ENCODE peak calls at places on chromosomes 13 and 19, in six cellular contexts. One of them, this sample, is unnamed.
A peak's percentile ranks its signal among the peaks of the same experiment; 100 is the strongest.

GRCh38 chr13:101397742-101398141 is 18.6 kb downstream of the NALCN start:
- DNase-seq in right atrium auricular region: no peak
- DNase-seq in stromal cell of bone marrow: peak; percentile 85
- DNase-seq in stimulated activated CD4-positive, alpha-beta T cell treated with anti-CD3 and anti-CD28 coated beads, TNF-alpha, amount 100 ng/mL, for 24 hours: no peak
- DNase-seq in pancreas: no peak
- DNase-seq in iris pigment epithelial cell: peak; percentile 65
- DNase-seq in this sample: peak; percentile 26

GRCh38 chr13:28716511-28716910 is 2.3 kb downstream of the SLC46A3 start:
- DNase-seq in stimulated activated CD4-positive, alpha-beta T cell treated with anti-CD3 and anti-CD28 coated beads, TNF-alpha, amount 100 ng/mL, for 24 hours: no peak
- DNase-seq in iris pigment epithelial cell: peak; percentile 63
- DNase-seq in stromal cell of bone marrow: peak; percentile 27
- DNase-seq in pancreas: no peak
- DNase-seq in right atrium auricular region: peak; percentile 68
- DNase-seq in this sample: no peak

GRCh38 chr19:7927605-7928333 is 1.8 kb upstream of the CTXN1 start:
- DNase-seq in stromal cell of bone marrow: no peak
- DNase-seq in stimulated activated CD4-positive, alpha-beta T cell treated with anti-CD3 and anti-CD28 coated beads, TNF-alpha, amount 100 ng/mL, for 24 hours: no peak
- DNase-seq in pancreas: no peak
- DNase-seq in right atrium auricular region: no peak
- DNase-seq in iris pigment epithelial cell: no peak
- DNase-seq in this sample: no peak

GRCh38 chr13:114079601-114080536 is 52.6 kb downstream of the RASA3 start:
- DNase-seq in stimulated activated CD4-positive, alpha-beta T cell treated with anti-CD3 and anti-CD28 coated beads, TNF-alpha, amount 100 ng/mL, for 24 hours: no peak
- DNase-seq in right atrium auricular region: peak; percentile 52
- DNase-seq in pancreas: peak; percentile 54
- DNase-seq in iris pigment epithelial cell: no peak
- DNase-seq in stromal cell of bone marrow: no peak
- DNase-seq in this sample: no peak

GRCh38 chr13:43054803-43055802 is 31.7 kb downstream of the DNAJC15 start:
- DNase-seq in iris pigment epithelial cell: peak; percentile 81
- DNase-seq in stromal cell of bone marrow: no peak
- DNase-seq in pancreas: no peak
- DNase-seq in stimulated activated CD4-positive, alpha-beta T cell treated with anti-CD3 and anti-CD28 coated beads, TNF-alpha, amount 100 ng/mL, for 24 hours: no peak
- DNase-seq in right atrium auricular region: no peak
- DNase-seq in this sample: no peak

GRCh38 chr13:114299604-114300305 is 14.5 kb upstream of the CHAMP1 start:
- DNase-seq in stromal cell of bone marrow: no peak
- DNase-seq in right atrium auricular region: no peak
- DNase-seq in iris pigment epithelial cell: no peak
- DNase-seq in pancreas: no peak
- DNase-seq in stimulated activated CD4-positive, alpha-beta T cell treated with anti-CD3 and anti-CD28 coated beads, TNF-alpha, amount 100 ng/mL, for 24 hours: no peak
- DNase-seq in this sample: no peak

GRCh38 chr13:30615851-30616311 is 1.8 kb upstream of the USPL1 start:
- DNase-seq in iris pigment epithelial cell: no peak
- DNase-seq in stimulated activated CD4-positive, alpha-beta T cell treated with anti-CD3 and anti-CD28 coated beads, TNF-alpha, amount 100 ng/mL, for 24 hours: no peak
- DNase-seq in stromal cell of bone marrow: no peak
- DNase-seq in pancreas: no peak
- DNase-seq in right atrium auricular region: no peak
- DNase-seq in this sample: peak; percentile 11

GRCh38 chr13:112065867-112066623 is 904 bp upstream of the SOX1 start:
- DNase-seq in right atrium auricular region: no peak
- DNase-seq in stromal cell of bone marrow: no peak
- DNase-seq in pancreas: no peak
- DNase-seq in stimulated activated CD4-positive, alpha-beta T cell treated with anti-CD3 and anti-CD28 coated beads, TNF-alpha, amount 100 ng/mL, for 24 hours: no peak
- DNase-seq in iris pigment epithelial cell: no peak
- DNase-seq in this sample: no peak

GRCh38 chr19:6588508-6589345 is 2.2 kb downstream of the CD70 start:
- DNase-seq in stromal cell of bone marrow: no peak
- DNase-seq in pancreas: no peak
- DNase-seq in stimulated activated CD4-positive, alpha-beta T cell treated with anti-CD3 and anti-CD28 coated beads, TNF-alpha, amount 100 ng/mL, for 24 hours: no peak
- DNase-seq in right atrium auricular region: no peak
- DNase-seq in iris pigment epithelial cell: no peak
- DNase-seq in this sample: no peak

GRCh38 chr13:41565221-41565620 is 107.9 kb downstream of the RGCC start:
- DNase-seq in right atrium auricular region: no peak
- DNase-seq in pancreas: no peak
- DNase-seq in iris pigment epithelial cell: peak; percentile 97
- DNase-seq in stimulated activated CD4-positive, alpha-beta T cell treated with anti-CD3 and anti-CD28 coated beads, TNF-alpha, amount 100 ng/mL, for 24 hours: no peak
- DNase-seq in stromal cell of bone marrow: peak; percentile 63
- DNase-seq in this sample: peak; percentile 72

GRCh38 chr13:40082644-40083043 is 427.2 kb downstream of the COG6 start:
- DNase-seq in iris pigment epithelial cell: no peak
- DNase-seq in stimulated activated CD4-positive, alpha-beta T cell treated with anti-CD3 and anti-CD28 coated beads, TNF-alpha, amount 100 ng/mL, for 24 hours: no peak
- DNase-seq in stromal cell of bone marrow: no peak
- DNase-seq in pancreas: no peak
- DNase-seq in right atrium auricular region: peak; percentile 60
- DNase-seq in this sample: peak; percentile 12

GRCh38 chr19:1980782-1981181 is 34.7 kb downstream of the BTBD2 start:
- DNase-seq in pancreas: no peak
- DNase-seq in right atrium auricular region: no peak
- DNase-seq in stimulated activated CD4-positive, alpha-beta T cell treated with anti-CD3 and anti-CD28 coated beads, TNF-alpha, amount 100 ng/mL, for 24 hours: no peak
- DNase-seq in stromal cell of bone marrow: no peak
- DNase-seq in iris pigment epithelial cell: no peak
- DNase-seq in this sample: no peak

GRCh38 chr19:10835089-10835753 is 791 bp downstream of the TMED1 start:
- DNase-seq in right atrium auricular region: no peak
- DNase-seq in stimulated activated CD4-positive, alpha-beta T cell treated with anti-CD3 and anti-CD28 coated beads, TNF-alpha, amount 100 ng/mL, for 24 hours: no peak
- DNase-seq in pancreas: peak; percentile 69
- DNase-seq in iris pigment epithelial cell: no peak
- DNase-seq in stromal cell of bone marrow: no peak
- DNase-seq in this sample: no peak

GRCh38 chr13:25300861-25301346 is 521 bp upstream of the NUP58 start:
- DNase-seq in stromal cell of bone marrow: no peak
- DNase-seq in right atrium auricular region: no peak
- DNase-seq in stimulated activated CD4-positive, alpha-beta T cell treated with anti-CD3 and anti-CD28 coated beads, TNF-alpha, amount 100 ng/mL, for 24 hours: no peak
- DNase-seq in iris pigment epithelial cell: no peak
- DNase-seq in pancreas: peak; percentile 59
- DNase-seq in this sample: no peak

GRCh38 chr13:85099245-85099644 is 700.0 kb downstream of the SLITRK6 start:
- DNase-seq in iris pigment epithelial cell: no peak
- DNase-seq in stromal cell of bone marrow: no peak
- DNase-seq in stimulated activated CD4-positive, alpha-beta T cell treated with anti-CD3 and anti-CD28 coated beads, TNF-alpha, amount 100 ng/mL, for 24 hours: no peak
- DNase-seq in right atrium auricular region: no peak
- DNase-seq in pancreas: no peak
- DNase-seq in this sample: no peak

This sample was measured in astrocyte of the cerebellum.